ENCODE peak calls at places on chromosomes 7 and 10, in five cellular contexts. G is A549, U is GM12878, X is K562, C is upper lobe of left lung. T is an unnamed sample.

GRCh38 chr7:55517936-55518689 is 54.2 kb downstream of the VOPP1 start:
- ATAC-seq in G (no peak), U (no peak), X (no peak), C (no peak), T (no peak)

GRCh38 chr7:13848576-13849527 is 140.6 kb downstream of the ETV1 start:
- ATAC-seq in G (no peak), U (no peak), X (peak), C (no peak), T (no peak)

GRCh38 chr10:101038486-101038885 is 7.5 kb downstream of the SFXN3 start:
- ATAC-seq in G (no peak), U (no peak), X (no peak), C (no peak), T (no peak)

GRCh38 chr10:121627810-121628209 is 29.6 kb upstream of the FGFR2 start:
- ATAC-seq in G (no peak), U (no peak), X (no peak), C (no peak), T (peak)

GRCh38 chr10:45454262-45454661 is 80.2 kb downstream of the ALOX5 start:
- ATAC-seq in G (no peak), U (no peak), X (no peak), C (no peak), T (no peak)

GRCh38 chr7:128021361-128021760 is 9.9 kb downstream of the LRRC4 start:
- ATAC-seq in G (peak), U (no peak), X (no peak), C (no peak), T (no peak)

GRCh38 chr7:151592868-151593486 is 73.3 kb upstream of the RHEB start:
- ATAC-seq in G (peak), U (no peak), X (no peak), C (no peak), T (peak)

GRCh38 chr7:135206887-135207738 is 4.2 kb downstream of the WDR91 start:
- ATAC-seq in G (no peak), U (peak), X (no peak), C (no peak), T (no peak)

GRCh38 chr10:103653581-103654020 is 160.1 kb downstream of the NEURL1 start:
- ATAC-seq in G (no peak), U (no peak), X (no peak), C (peak), T (no peak)

GRCh38 chr10:77281719-77282118 is 355.9 kb downstream of the KCNMA1 start:
- ATAC-seq in G (no peak), U (peak), X (no peak), C (no peak), T (no peak)

GRCh38 chr10:83724471-83725241 is 414.7 kb upstream of the GHITM start:
- ATAC-seq in G (no peak), U (peak), X (no peak), C (no peak), T (no peak)

GRCh38 chr7:18192228-18192627 is 164.6 kb upstream of the PRPS1L1 start:
- ATAC-seq in G (no peak), U (no peak), X (no peak), C (no peak), T (no peak)

GRCh38 chr10:113897693-113898618 is 43.5 kb downstream of the NHLRC2 start:
- ATAC-seq in G (no peak), U (no peak), X (no peak), C (no peak), T (no peak)

GRCh38 chr7:82156168-82156567 is 287.4 kb downstream of the CACNA2D1 start:
- ATAC-seq in G (no peak), U (no peak), X (no peak), C (no peak), T (no peak)

GRCh38 chr10:4307784-4308364 is 518.1 kb upstream of the AKR1E2 start:
- ATAC-seq in G (no peak), U (no peak), X (no peak), C (no peak), T (no peak)

GRCh38 chr7:149310990-149311573 is 49.1 kb downstream of the ZNF783 start:
- ATAC-seq in G (no peak), U (no peak), X (no peak), C (no peak), T (no peak)

GRCh38 chr7:111320133-111320532 is 229.2 kb downstream of the LRRN3 start:
- ATAC-seq in G (no peak), U (peak), X (peak), C (no peak), T (no peak)

GRCh38 chr10:31745612-31746376 is 182.8 kb downstream of the ARHGAP12 start:
- ATAC-seq in G (peak), U (no peak), X (no peak), C (no peak), T (peak)

GRCh38 chr7:28112883-28113540 is 67.6 kb downstream of the JAZF1 start:
- ATAC-seq in G (no peak), U (no peak), X (no peak), C (no peak), T (peak)

GRCh38 chr7:133310232-133310852 is 57.5 kb downstream of the EXOC4 start:
- ATAC-seq in G (no peak), U (no peak), X (no peak), C (no peak), T (no peak)

GRCh38 chr10:75971402-75972211 is 540.2 kb downstream of the LRMDA start:
- ATAC-seq in G (no peak), U (no peak), X (no peak), C (no peak), T (peak)

GRCh38 chr10:130618636-130619035 is 482.4 kb downstream of the GLRX3 start:
- ATAC-seq in G (no peak), U (no peak), X (no peak), C (no peak), T (no peak)

GRCh38 chr7:16309129-16309528 is 112.2 kb downstream of the CRPPA start:
- ATAC-seq in G (no peak), U (no peak), X (no peak), C (no peak), T (no peak)

DNA sequence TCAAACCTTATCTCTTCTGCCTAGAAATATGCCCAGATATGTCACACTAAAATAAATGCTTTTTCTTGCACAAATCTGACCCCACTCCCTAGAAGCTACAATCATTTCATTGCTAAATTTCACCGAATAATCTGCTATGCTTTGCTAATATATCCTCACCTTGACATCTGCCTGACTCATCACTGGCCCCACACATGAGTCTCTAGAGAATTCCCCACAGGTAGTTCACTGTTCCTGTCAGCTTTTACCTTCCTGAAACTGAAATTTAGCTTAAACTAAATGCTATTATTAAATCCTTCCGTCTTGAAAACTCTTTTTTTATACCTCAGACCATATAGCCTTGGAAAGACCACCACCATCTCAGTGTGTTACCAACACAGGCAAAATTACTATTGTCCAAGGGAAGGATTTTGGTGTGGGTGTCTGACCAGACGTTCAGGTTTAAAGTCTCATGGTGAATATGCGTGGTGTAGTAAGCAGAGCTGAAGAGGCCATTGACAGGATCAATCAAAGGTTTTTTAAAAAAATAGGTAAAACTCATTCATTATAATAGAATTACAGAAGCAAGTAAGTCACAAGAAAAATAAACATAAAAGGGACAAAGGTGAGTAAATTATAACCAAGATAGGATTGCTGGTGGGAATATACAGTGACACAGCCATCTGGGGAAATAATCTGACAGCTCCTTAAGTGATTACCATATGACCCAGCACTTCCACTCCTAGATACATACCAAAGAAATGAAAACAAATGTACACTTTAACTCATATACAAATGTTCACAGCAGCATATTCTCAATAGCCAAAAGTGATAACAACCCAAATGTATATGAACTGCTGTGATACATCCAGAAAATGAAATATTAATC is 173.5 kb downstream of the KMT2E start:
- ATAC-seq in G (no peak), U (peak), X (no peak), C (no peak), T (no peak)
- TF ChIP-seq EP300 in G (no peak), U (no peak), X (no peak), C (no peak), T (no peak)

DNA sequence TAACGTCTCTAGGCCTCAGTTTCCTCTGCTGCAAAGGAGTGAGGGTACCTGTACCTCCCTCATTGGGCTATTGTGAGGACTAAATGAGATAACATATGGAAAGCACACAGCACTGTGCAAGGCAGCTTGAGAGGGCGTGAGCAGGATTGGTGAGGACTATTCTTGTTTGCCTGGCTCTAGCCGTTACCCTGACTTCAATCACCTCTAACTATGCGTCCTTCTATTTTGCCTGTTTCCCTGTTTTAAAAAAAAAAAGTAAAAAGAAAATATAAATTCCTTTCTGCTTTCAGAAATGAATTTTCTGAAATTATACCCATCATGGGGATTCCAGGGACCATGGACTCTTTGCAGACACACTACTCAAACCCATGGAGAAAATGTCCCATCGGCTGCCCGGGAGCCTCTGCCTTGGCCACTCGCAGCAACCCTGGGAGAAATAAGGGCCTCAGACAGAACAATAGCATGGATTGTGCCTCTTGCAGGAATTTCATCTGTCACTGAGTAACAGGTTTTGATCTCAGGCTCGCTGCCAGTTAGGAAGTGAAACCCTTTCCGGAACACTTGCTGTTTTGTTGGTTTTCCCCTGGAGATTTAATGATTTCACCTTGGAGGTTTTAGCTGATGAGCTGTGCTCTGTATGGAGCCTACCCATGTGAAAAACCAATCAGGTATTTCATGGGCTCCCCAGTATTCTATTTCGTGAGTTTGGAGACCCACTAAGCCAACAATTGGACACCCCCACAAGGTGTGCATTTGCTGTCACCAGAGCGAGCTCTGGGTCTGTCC is 55.6 kb downstream of the STEAP1B start:
- ATAC-seq in G (no peak), U (peak), X (peak), C (peak), T (peak)
- TF ChIP-seq EP300 in G (no peak), U (peak), X (no peak), C (peak), T (no peak)

GRCh38 chr7:96991850-96992623 is 13.3 kb upstream of the DLX6 start:
- ATAC-seq in G (no peak), U (no peak), X (no peak), C (no peak), T (no peak)
- TF ChIP-seq EP300 in G (no peak), U (no peak), X (no peak), C (no peak), T (no peak)

DNA sequence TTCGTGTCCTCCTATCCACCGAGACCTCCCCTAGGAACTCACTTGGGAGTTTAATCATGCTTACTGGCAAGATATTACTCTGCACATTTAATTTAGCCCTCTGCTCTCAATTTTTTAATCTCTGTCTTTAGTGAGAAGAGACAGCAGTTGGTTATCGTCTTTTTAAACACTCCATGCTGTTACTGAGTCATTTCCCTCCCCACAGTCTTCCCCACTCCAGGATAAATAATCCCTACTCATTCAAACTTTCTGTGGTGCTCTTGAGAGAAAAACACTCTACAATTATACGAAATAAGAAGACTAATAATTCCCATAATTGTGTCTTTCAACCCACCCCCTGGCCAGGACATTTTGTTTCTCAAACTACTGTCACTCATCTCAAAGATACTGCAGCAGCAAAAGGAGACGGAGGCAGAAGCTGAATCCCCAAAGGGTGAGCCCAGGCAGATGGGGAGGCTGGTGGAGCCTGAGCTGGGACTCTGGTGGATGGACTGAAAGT is 84.2 kb downstream of the ANK3 start:
- ATAC-seq in G (no peak), U (no peak), X (peak), C (no peak), T (no peak)
- TF ChIP-seq EP300 in G (no peak), U (no peak), X (peak), C (no peak), T (no peak)

GRCh38 chr7:404782-405488 is 114.7 kb downstream of the PDGFA start:
- ATAC-seq in G (no peak), U (no peak), X (no peak), C (no peak), T (no peak)
- TF ChIP-seq EP300 in G (no peak), U (no peak), X (no peak), C (no peak), T (no peak)

GRCh38 chr10:132458595-132459251 is 61.7 kb downstream of the PWWP2B start:
- ATAC-seq in G (peak), U (peak), X (peak), C (peak), T (peak)
- TF ChIP-seq EP300 in G (no peak), U (no peak), X (no peak), C (no peak), T (no peak)

T was measured in gastroesophageal sphincter.